ENCODE peak calls at places on chromosomes 12 and 14, in four cellular contexts. R is breast epithelium, D is cardiac muscle cell, E is H9. T is an unnamed sample.

GRCh38 chr14:97332591-97332984 is 535.4 kb downstream of the VRK1 start:
- DNase-seq in R (no peak), D (no peak), E (no peak), T (no peak)

GRCh38 chr14:96349286-96350075 is 13.7 kb downstream of the ATG2B start:
- DNase-seq in R (no peak), D (no peak), E (peak; percentile 64), T (no peak)

GRCh38 chr14:76695263-76695920 is 65.9 kb upstream of the VASH1 start:
- DNase-seq in R (no peak), D (no peak), E (no peak), T (no peak)

GRCh38 chr12:108699955-108700563 is 31.3 kb downstream of the CORO1C start:
- DNase-seq in R (no peak), D (no peak), E (no peak), T (no peak)

GRCh38 chr12:59084758-59085383 is 164.6 kb upstream of the LRIG3 start:
- DNase-seq in R (peak; percentile 19), D (peak; percentile 3), E (peak; percentile 44), T (peak; percentile 9)

GRCh38 chr12:107349008-107349747 is 255.8 kb upstream of the CRY1 start:
- DNase-seq in R (peak; percentile 97), D (no peak), E (no peak), T (no peak)

GRCh38 chr12:1130164-1130563 is 139.1 kb downstream of the ERC1 start:
- DNase-seq in R (no peak), D (peak; percentile 38), E (no peak), T (no peak)

GRCh38 chr12:89949457-89950195 is 241.0 kb upstream of the ATP2B1 start:
- DNase-seq in R (no peak), D (peak; percentile 45), E (no peak), T (no peak)

GRCh38 chr12:104498211-104498801 is 41.6 kb downstream of the CHST11 start:
- DNase-seq in R (no peak), D (no peak), E (no peak), T (no peak)

GRCh38 chr12:90979936-90980335 is 24.8 kb downstream of the EPYC start:
- DNase-seq in R (no peak), D (no peak), E (no peak), T (no peak)

GRCh38 chr12:84091642-84092041 is 821.0 kb downstream of the SLC6A15 start:
- DNase-seq in R (no peak), D (no peak), E (no peak), T (no peak)

GRCh38 chr12:49795654-49796105 is 32.5 kb downstream of the NCKAP5L start:
- DNase-seq in R (no peak), D (no peak), E (no peak), T (no peak)

GRCh38 chr14:22564463-22564862 is 24.6 kb downstream of the DAD1 start:
- DNase-seq in R (no peak), D (no peak), E (no peak), T (no peak)

GRCh38 chr14:20622816-20623291 is 18.6 kb downstream of the OR6S1 start:
- DNase-seq in R (no peak), D (no peak), E (no peak), T (no peak)

GRCh38 chr14:100306256-100306505 is at the start of gene SLC25A29:
- DNase-seq in R (no peak), D (no peak), E (no peak), T (no peak)

GRCh38 chr12:32603858-32604257 is 75.2 kb upstream of the DNM1L start:
- DNase-seq in R (no peak), D (no peak), E (no peak), T (no peak)

GRCh38 chr12:23898121-23898520 is 51.3 kb downstream of the SOX5 start:
- DNase-seq in R (no peak), D (no peak), E (no peak), T (no peak)

GRCh38 chr14:36884049-36884448 is 222.4 kb downstream of the PAX9 start:
- DNase-seq in R (no peak), D (no peak), E (no peak), T (no peak)

GRCh38 chr12:113409462-113410124 is 5.9 kb upstream of the SDS start:
- DNase-seq in R (no peak), D (no peak), E (no peak), T (no peak)

GRCh38 chr12:113403435-113404415 is at the start of gene SDS:
- DNase-seq in R (no peak), D (no peak), E (no peak), T (no peak)

GRCh38 chr12:113402586-113403260 is 964 bp downstream of the SDS start:
- DNase-seq in R (no peak), D (no peak), E (no peak), T (no peak)

GRCh38 chr12:113405687-113406086 is 2.0 kb upstream of the SDS start:
- DNase-seq in R (no peak), D (no peak), E (no peak), T (no peak)

DNA sequence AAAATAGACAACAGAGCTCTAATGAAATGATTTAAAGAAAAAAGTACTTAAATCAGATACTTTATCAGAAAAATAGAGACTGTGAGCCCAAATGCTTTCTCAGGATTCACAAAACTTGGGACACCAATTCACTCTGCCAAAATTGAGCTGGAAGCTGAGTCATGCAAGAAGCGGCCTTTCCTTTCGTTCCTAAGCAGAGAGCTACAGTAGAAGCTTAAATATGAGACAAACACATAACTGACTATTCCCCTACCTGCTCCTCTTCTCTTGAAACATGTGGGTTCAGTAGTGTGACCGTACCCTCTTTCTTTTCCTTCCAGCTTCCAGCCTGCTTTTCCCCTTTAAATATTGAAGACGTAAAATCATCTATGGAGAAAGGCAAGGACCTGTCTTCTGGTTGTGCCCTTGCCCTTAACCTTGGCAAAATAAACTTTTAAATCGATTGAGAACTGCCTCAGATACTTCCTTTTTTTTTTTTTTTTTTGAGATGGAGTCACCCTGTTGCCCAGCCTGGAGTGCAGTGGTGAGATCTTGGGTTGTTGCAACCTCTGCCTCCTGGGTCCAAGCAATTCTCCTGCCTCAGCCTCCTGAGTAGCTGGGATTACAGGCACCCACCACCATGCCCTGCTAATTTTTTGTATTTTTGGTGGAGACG is 4.4 kb upstream of the SDS start:
- DNase-seq in R (no peak), D (no peak), E (no peak), T (no peak)
- TF ChIP-seq CTCF in R (no peak), D (no peak), E (no peak), T (no peak)

DNA sequence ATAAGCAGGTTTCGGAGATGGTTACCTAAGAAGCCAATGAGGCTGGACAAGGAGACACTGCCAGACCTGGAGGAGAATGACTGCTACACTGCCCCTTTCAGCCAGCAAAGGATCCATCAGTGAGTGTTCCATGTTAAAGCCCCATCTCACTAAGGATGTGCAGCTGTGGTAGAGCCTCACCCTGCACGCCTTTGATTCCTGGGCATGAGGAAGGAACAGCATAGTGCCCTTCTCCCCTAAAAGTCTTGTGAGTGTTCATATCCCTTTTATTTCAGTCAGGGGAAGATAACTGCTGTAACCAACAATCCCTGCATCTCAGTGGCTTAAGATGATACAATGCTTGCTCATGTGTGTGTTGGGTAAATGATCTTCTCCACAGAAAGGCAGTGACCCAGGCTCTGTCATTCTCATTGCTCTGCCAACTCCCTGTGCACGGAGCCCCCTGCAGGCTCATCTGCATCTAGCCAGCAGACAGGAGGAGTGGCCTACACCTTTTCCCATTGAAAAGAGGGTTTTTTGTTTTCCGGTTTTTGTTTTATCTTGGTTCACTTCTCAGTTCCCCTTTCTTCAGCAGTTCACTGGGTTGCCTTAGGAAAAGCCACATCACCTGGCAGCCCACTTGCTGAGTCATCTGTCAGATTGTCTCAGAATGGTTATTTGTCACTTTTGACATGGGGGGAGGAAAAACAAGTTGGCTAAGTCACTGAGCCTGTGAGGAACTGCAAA is 193.1 kb downstream of the ANO4 start:
- DNase-seq in R (no peak), D (peak; percentile 23), E (peak; percentile 77), T (peak; percentile 8)
- TF ChIP-seq CTCF in R (no peak), D (peak; percentile 58), E (peak; percentile 70), T (peak; percentile 60)

DNA sequence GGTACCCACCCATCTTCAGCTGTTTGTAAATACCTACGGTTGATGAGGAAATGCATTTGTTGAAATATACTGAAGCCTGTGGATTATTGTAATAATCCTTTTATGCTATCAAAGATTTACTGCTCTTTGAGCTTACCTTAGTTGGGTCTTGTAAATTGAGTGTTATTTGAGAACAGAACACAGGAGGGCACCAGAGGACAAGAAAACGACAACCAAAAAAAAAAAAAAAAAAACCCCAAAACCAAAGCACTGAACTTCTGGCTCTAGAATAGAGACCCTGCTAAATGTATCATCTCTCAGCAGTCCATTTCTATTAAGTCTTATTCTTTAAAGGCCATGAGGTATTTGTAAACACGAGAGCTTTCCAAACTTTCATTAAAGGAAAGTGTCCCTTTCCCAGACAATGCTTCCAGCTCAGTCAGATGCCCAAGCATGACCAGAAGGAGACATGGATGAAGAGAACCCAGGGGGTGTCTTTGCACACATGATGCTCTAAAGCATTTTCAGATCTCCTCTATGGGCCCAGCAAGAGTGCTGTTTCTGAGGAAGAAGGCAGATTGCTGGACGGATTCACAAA is 763.9 kb downstream of the NRXN3 start:
- DNase-seq in R (no peak), D (peak; percentile 33), E (no peak), T (peak; percentile 20)
- TF ChIP-seq CTCF in R (no peak), D (peak; percentile 49), E (peak; percentile 69), T (peak; percentile 77)

DNA sequence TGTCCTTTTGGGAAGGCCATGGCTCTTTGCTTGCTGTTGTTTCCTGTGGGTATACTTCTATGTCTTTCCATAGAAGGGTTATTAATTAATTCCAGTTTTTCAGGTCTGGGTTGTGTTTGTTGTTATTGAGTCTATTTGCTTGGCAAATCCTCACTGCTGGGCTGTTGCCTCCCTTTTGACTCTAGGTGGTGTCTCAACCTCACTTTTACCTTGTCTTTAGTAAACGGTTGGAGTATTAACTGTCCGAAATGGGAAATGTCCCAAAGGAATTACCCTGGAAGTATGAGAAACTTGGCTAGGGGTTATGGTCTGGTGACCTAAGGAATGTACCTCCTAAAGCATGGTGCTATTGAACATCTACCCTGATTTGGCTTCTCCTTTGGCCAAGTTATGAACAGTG is 16.7 kb downstream of the PRH1 start:
- DNase-seq in R (no peak), D (no peak), E (no peak), T (no peak)
- TF ChIP-seq CTCF in R (peak; percentile 12), D (no peak), E (peak; percentile 45), T (no peak)

DNA sequence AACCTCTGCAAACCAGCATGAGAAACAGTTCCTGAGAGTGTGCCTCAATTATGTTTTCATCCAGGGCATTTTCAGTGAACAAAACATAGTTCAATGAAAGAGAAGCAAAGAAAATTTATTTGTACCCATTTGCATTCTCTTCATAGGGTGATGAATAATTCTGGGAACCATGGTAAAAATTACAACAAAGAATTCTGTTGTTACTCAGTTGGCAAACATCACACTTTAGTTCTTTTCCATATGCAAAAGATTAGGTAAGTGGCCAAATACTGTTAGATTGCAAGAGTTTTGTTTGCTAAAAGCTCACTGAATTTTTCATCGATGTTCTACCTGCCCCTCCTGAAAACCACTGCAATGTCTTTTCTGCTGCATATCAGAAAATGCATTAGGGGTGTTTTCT is 132.4 kb upstream of the RGS6 start:
- DNase-seq in R (no peak), D (no peak), E (no peak), T (no peak)
- TF ChIP-seq CTCF in R (no peak), D (no peak), E (no peak), T (no peak)

T was measured in neural crest cell.